ENCODE peak calls at places on chromosomes 7 and 10, in eight cellular contexts. L, D, T, K, Z, N, Q and O are unnamed samples.

GRCh38 chr10:7583626-7584025 is 83.1 kb downstream of the ITIH5 start:
- DNase-seq in L (no peak), D (no peak), T (no peak), K (no peak), Z (no peak), N (no peak), Q (no peak), O (no peak)

GRCh38 chr7:7565746-7566650 is 686 bp upstream of the MIOS start:
- DNase-seq in L (peak; percentile 8), D (no peak), T (no peak), K (peak; percentile 90), Z (no peak), N (no peak), Q (no peak), O (peak; percentile 11)

GRCh38 chr10:55631071-55631654 is 729.9 kb downstream of the ZWINT start:
- DNase-seq in L (no peak), D (no peak), T (peak; percentile 87), K (peak; percentile 31), Z (no peak), N (peak; percentile 18), Q (no peak), O (peak; percentile 64)

GRCh38 chr7:55066479-55066878 is 47.7 kb downstream of the EGFR start:
- DNase-seq in L (no peak), D (no peak), T (no peak), K (no peak), Z (no peak), N (no peak), Q (no peak), O (no peak)

GRCh38 chr10:46231087-46231486 is 55.7 kb upstream of the ANTXRL start:
- DNase-seq in L (no peak), D (no peak), T (no peak), K (peak; percentile 32), Z (no peak), N (peak; percentile 1), Q (no peak), O (no peak)

GRCh38 chr10:133100706-133101463 is 13.2 kb downstream of the ADGRA1 start:
- DNase-seq in L (no peak), D (no peak), T (peak; percentile 50), K (no peak), Z (no peak), N (no peak), Q (no peak), O (no peak)

GRCh38 chr10:113177936-113178335 is 227.9 kb downstream of the TCF7L2 start:
- DNase-seq in L (no peak), D (no peak), T (no peak), K (no peak), Z (no peak), N (no peak), Q (no peak), O (no peak)

GRCh38 chr10:101397140-101397539 is 43.2 kb downstream of the BTRC start:
- DNase-seq in L (peak; percentile 38), D (peak; percentile 77), T (no peak), K (peak; percentile 15), Z (peak; percentile 80), N (no peak), Q (peak; percentile 16), O (no peak)

GRCh38 chr10:29304259-29305030 is 15.6 kb downstream of the LYZL1 start:
- DNase-seq in L (peak; percentile 50), D (peak; percentile 59), T (peak; percentile 60), K (peak; percentile 41), Z (peak; percentile 86), N (peak; percentile 70), Q (no peak), O (peak; percentile 60)

GRCh38 chr7:93178213-93178612 is 30.0 kb upstream of the SAMD9L start:
- DNase-seq in L (no peak), D (no peak), T (no peak), K (no peak), Z (peak; percentile 48), N (no peak), Q (no peak), O (no peak)

GRCh38 chr10:125567529-125567928 is 115.4 kb downstream of the TEX36 start:
- DNase-seq in L (no peak), D (no peak), T (no peak), K (no peak), Z (no peak), N (no peak), Q (no peak), O (no peak)

GRCh38 chr10:62581351-62581750 is 207.2 kb downstream of the ZNF365 start:
- DNase-seq in L (no peak), D (no peak), T (no peak), K (no peak), Z (no peak), N (no peak), Q (no peak), O (no peak)

GRCh38 chr7:74235525-74236269 is 18.5 kb downstream of the RFC2 start:
- DNase-seq in L (no peak), D (no peak), T (no peak), K (no peak), Z (no peak), N (no peak), Q (no peak), O (no peak)

GRCh38 chr10:60206735-60207134 is 182.9 kb downstream of the ANK3 start:
- DNase-seq in L (no peak), D (no peak), T (no peak), K (no peak), Z (peak; percentile 66), N (no peak), Q (no peak), O (no peak)

GRCh38 chr7:35596061-35596460 is 98.9 kb downstream of the HERPUD2 start:
- DNase-seq in L (no peak), D (no peak), T (no peak), K (no peak), Z (peak; percentile 31), N (no peak), Q (no peak), O (no peak)

GRCh38 chr10:96794786-96795733 is 37.0 kb upstream of the LCOR start:
- DNase-seq in L (no peak), D (no peak), T (no peak), K (no peak), Z (peak; percentile 36), N (no peak), Q (no peak), O (no peak)

GRCh38 chr10:131681656-131682055 is 219.2 kb upstream of the PPP2R2D start:
- DNase-seq in L (no peak), D (no peak), T (no peak), K (no peak), Z (no peak), N (no peak), Q (no peak), O (no peak)

GRCh38 chr7:121202834-121203233 is 126.0 kb upstream of the WNT16 start:
- DNase-seq in L (no peak), D (no peak), T (no peak), K (no peak), Z (no peak), N (no peak), Q (no peak), O (no peak)

GRCh38 chr7:66952343-66953043 is 31.5 kb downstream of the TMEM248 start:
- DNase-seq in L (no peak), D (peak; percentile 53), T (no peak), K (peak; percentile 79), Z (peak; percentile 46), N (no peak), Q (no peak), O (no peak)
- TF ChIP-seq CTCF in L (no peak), D (peak; percentile 10), T (no peak), K (no peak), Z (no peak), N (no peak), Q (no peak), O (no peak)

GRCh38 chr7:83562960-83563359 is 86.0 kb downstream of the SEMA3E start:
- DNase-seq in L (no peak), D (no peak), T (no peak), K (no peak), Z (no peak), N (no peak), Q (no peak), O (no peak)

GRCh38 chr7:83562289-83562688 is 86.7 kb downstream of the SEMA3E start:
- DNase-seq in L (no peak), D (no peak), T (no peak), K (no peak), Z (no peak), N (no peak), Q (no peak), O (no peak)

GRCh38 chr7:83559887-83560286 is 89.1 kb downstream of the SEMA3E start:
- DNase-seq in L (no peak), D (no peak), T (no peak), K (no peak), Z (no peak), N (no peak), Q (no peak), O (no peak)
- TF ChIP-seq CTCF in L (no peak), D (no peak), T (no peak), K (no peak), Z (no peak), N (no peak), Q (no peak), O (no peak)

GRCh38 chr10:88725798-88726197 is 19.7 kb downstream of the LIPK start:
- DNase-seq in L (no peak), D (no peak), T (no peak), K (no peak), Z (no peak), N (no peak), Q (no peak), O (peak; percentile 25)

GRCh38 chr10:88733215-88733614 is 26.6 kb upstream of the LIPN start:
- DNase-seq in L (peak; percentile 6), D (no peak), T (no peak), K (no peak), Z (no peak), N (no peak), Q (no peak), O (peak; percentile 17)

GRCh38 chr10:88731296-88731695 is 25.2 kb downstream of the LIPK start:
- DNase-seq in L (no peak), D (no peak), T (no peak), K (peak; percentile 12), Z (peak; percentile 26), N (no peak), Q (no peak), O (no peak)

GRCh38 chr10:88730864-88731263 is 24.8 kb downstream of the LIPK start:
- DNase-seq in L (no peak), D (no peak), T (no peak), K (no peak), Z (no peak), N (no peak), Q (no peak), O (no peak)

DNA sequence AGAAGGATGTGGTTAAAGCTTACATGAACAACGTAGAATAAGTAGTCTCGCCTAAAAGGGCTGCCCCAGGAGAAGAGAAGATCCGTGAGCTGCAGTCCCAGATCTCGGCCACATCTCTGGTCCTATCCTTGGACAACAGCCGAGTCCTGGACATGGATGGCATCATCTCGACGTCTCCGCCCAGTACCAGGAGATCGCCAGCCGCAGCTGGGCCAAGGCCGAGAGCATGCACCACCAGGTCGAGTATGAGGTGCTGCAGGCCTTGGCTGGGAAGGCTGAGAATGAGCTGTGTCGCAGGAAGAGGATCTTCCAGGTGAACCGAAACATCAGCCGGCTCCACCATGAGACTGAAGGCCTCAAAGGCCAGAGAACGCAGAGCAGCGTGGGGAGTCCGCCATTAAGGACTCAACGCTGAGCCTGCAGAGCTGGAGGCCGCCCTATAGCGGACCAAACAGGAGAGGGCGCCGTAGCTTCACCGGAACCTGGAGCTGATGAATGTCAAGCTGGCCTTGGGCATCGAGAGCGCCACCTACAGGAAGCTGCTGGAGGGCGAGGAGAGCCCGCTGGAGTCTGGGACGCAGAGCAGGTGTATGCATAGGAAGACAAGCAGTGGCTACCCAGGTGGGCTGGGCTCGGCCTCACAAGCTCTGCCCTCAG is 22.2 kb downstream of the LIPK start:
- DNase-seq in L (peak; percentile 15), D (no peak), T (peak; percentile 6), K (no peak), Z (no peak), N (no peak), Q (no peak), O (no peak)
- TF ChIP-seq CTCF in L (peak; percentile 63), D (peak; percentile 67), T (peak; percentile 34), K (peak; percentile 61), Z (peak; percentile 13), N (no peak), Q (no peak), O (no peak)

GRCh38 chr7:118918556-118918955 is 694.1 kb downstream of the ANKRD7 start:
- DNase-seq in L (peak; percentile 11), D (no peak), T (no peak), K (peak; percentile 35), Z (peak; percentile 14), N (no peak), Q (no peak), O (no peak)
- TF ChIP-seq CTCF in L (peak; percentile 65), D (peak; percentile 16), T (peak; percentile 70), K (peak; percentile 69), Z (no peak), N (no peak), Q (no peak), O (no peak)